ENCODE peak calls at places on chromosomes 16 and 17, in eight cellular contexts. Q is natural killer cell; G is stimulated activated CD4-positive, alpha-beta T cell treated with anti-CD3 and anti-CD28 coated beads, Interleukin-1b, Interleukin-23, amount 100 ng/mL, for 1 hour; H is GM19239; D is activated CD8-positive, alpha-beta memory T cell treated with anti-CD3 and anti-CD28 coated beads for 1 hour; C is RPMI7951; J is NCI-H2029; U is T-helper 17 cell. Z is an unnamed sample.

GRCh38 chr17:7560172-7561027 is 1.3 kb upstream of the SENP3 start:
- DNase-seq in H (no peak), D (no peak), U (no peak), C (no peak), J (no peak), Q (no peak), G (peak), Z (no peak)

GRCh38 chr16:700684-701584 is 4.7 kb downstream of the FBXL16 start:
- DNase-seq in G (peak), Q (no peak), H (no peak), U (peak), C (no peak), D (no peak), J (no peak), Z (no peak)

GRCh38 chr17:14755002-14755401 is 454.1 kb downstream of the HS3ST3B1 start:
- DNase-seq in C (peak), J (no peak), H (no peak), D (no peak), U (no peak), G (no peak), Q (no peak), Z (no peak)

GRCh38 chr17:32929588-32929987 is 1.6 kb downstream of the TMEM98 start:
- DNase-seq in H (no peak), Q (no peak), G (no peak), U (no peak), C (no peak), J (no peak), D (no peak), Z (no peak)

GRCh38 chr17:38403491-38403890 is 24.8 kb upstream of the ARHGAP23 start:
- DNase-seq in U (no peak), G (no peak), H (no peak), Q (no peak), J (peak), C (peak), D (no peak), Z (peak)

GRCh38 chr17:42928714-42929496 is 28.3 kb downstream of the G6PC1 start:
- DNase-seq in C (peak), U (no peak), Q (no peak), H (peak), G (peak), J (no peak), D (no peak), Z (peak)

GRCh38 chr17:37048806-37049205 is 100.1 kb downstream of the AATF start:
- DNase-seq in G (no peak), C (no peak), Q (no peak), D (no peak), J (no peak), U (no peak), H (no peak), Z (no peak)

GRCh38 chr17:78597923-78598545 is 20.8 kb upstream of the DNAH17 start:
- DNase-seq in U (no peak), D (no peak), J (no peak), H (no peak), G (no peak), Q (no peak), C (no peak), Z (no peak)

GRCh38 chr16:68954871-68955635 is 111.7 kb downstream of the TANGO6 start:
- DNase-seq in G (no peak), J (no peak), H (no peak), U (no peak), Q (no peak), D (no peak), C (no peak), Z (no peak)

GRCh38 chr17:59504821-59505220 is 60.6 kb upstream of the DHX40 start:
- DNase-seq in U (no peak), J (no peak), Q (no peak), D (no peak), H (no peak), G (no peak), C (no peak), Z (no peak)

GRCh38 chr17:68061512-68062313 is 26.2 kb downstream of the KPNA2 start:
- DNase-seq in G (no peak), C (peak), D (no peak), Q (no peak), U (no peak), H (no peak), J (no peak), Z (no peak)

GRCh38 chr16:1651509-1652342 is 26.4 kb upstream of the JPT2 start:
- DNase-seq in U (no peak), J (no peak), C (no peak), D (no peak), G (no peak), H (no peak), Q (no peak), Z (no peak)

GRCh38 chr16:27102701-27103575 is 36.2 kb downstream of the C16orf82 start:
- DNase-seq in C (no peak), J (no peak), D (no peak), H (no peak), U (no peak), Q (no peak), G (no peak), Z (peak)

GRCh38 chr16:48384305-48384981 is 770 bp downstream of the SIAH1 start:
- DNase-seq in G (no peak), H (peak), D (no peak), J (no peak), Q (peak), U (peak), C (peak), Z (peak)

GRCh38 chr17:6243186-6243585 is 173.0 kb downstream of the WSCD1 start:
- DNase-seq in C (no peak), H (no peak), U (no peak), J (no peak), D (no peak), Q (no peak), G (no peak), Z (no peak)